ENCODE peak calls at places on chromosomes 6 and 20, in four cellular contexts. One of them, this sample, is unnamed.
A peak's percentile ranks its signal among the peaks of the same experiment; 100 is the strongest.

GRCh38 chr20:52590100-52590499 is 382.1 kb upstream of the TSHZ2 start:
- DNase-seq in mucosa of gallbladder: no peak
- DNase-seq in foreskin fibroblast: no peak
- DNase-seq in RWPE1: no peak
- DNase-seq in this sample: no peak

GRCh38 chr6:168137024-168137423 is 58.0 kb upstream of the FRMD1 start:
- DNase-seq in mucosa of gallbladder: no peak
- DNase-seq in foreskin fibroblast: no peak
- DNase-seq in RWPE1: no peak
- DNase-seq in this sample: no peak

GRCh38 chr6:106473807-106474206 is 113.3 kb downstream of the CRYBG1 start:
- DNase-seq in mucosa of gallbladder: no peak
- DNase-seq in foreskin fibroblast: peak; percentile 77
- DNase-seq in RWPE1: peak; percentile 39
- DNase-seq in this sample: peak; percentile 10

GRCh38 chr6:19855510-19855909 is 18.3 kb downstream of the ID4 start:
- DNase-seq in mucosa of gallbladder: no peak
- DNase-seq in foreskin fibroblast: no peak
- DNase-seq in RWPE1: no peak
- DNase-seq in this sample: no peak

GRCh38 chr6:7194657-7195056 is 86.9 kb downstream of the RREB1 start:
- DNase-seq in mucosa of gallbladder: no peak
- DNase-seq in foreskin fibroblast: no peak
- DNase-seq in RWPE1: no peak
- DNase-seq in this sample: no peak

GRCh38 chr20:43740642-43741041 is 13.8 kb upstream of the GTSF1L start:
- DNase-seq in mucosa of gallbladder: no peak
- DNase-seq in foreskin fibroblast: no peak
- DNase-seq in RWPE1: no peak
- DNase-seq in this sample: no peak

GRCh38 chr20:40959325-40960092 is 69.1 kb upstream of the TOP1 start:
- DNase-seq in mucosa of gallbladder: no peak
- DNase-seq in foreskin fibroblast: no peak
- DNase-seq in RWPE1: no peak
- DNase-seq in this sample: no peak

GRCh38 chr6:159109391-159109790 is 59.8 kb upstream of the FNDC1 start:
- DNase-seq in mucosa of gallbladder: no peak
- DNase-seq in foreskin fibroblast: no peak
- DNase-seq in RWPE1: no peak
- DNase-seq in this sample: no peak

GRCh38 chr20:59627298-59627697 is 23.0 kb downstream of the PHACTR3 start:
- DNase-seq in mucosa of gallbladder: no peak
- DNase-seq in foreskin fibroblast: no peak
- DNase-seq in RWPE1: no peak
- DNase-seq in this sample: no peak

GRCh38 chr20:34579191-34579661 is 20.7 kb downstream of the MAP1LC3A start:
- DNase-seq in mucosa of gallbladder: peak; percentile 69
- DNase-seq in foreskin fibroblast: peak; percentile 89
- DNase-seq in RWPE1: peak; percentile 94
- DNase-seq in this sample: peak; percentile 83

GRCh38 chr6:110421749-110422443 is 6.5 kb upstream of the DDO start:
- DNase-seq in mucosa of gallbladder: no peak
- DNase-seq in foreskin fibroblast: no peak
- DNase-seq in RWPE1: no peak
- DNase-seq in this sample: no peak

GRCh38 chr6:14865609-14866100 is 380.2 kb upstream of the JARID2 start:
- DNase-seq in mucosa of gallbladder: no peak
- DNase-seq in foreskin fibroblast: peak; percentile 31
- DNase-seq in RWPE1: no peak
- DNase-seq in this sample: no peak

GRCh38 chr20:50695144-50695872 is 4.0 kb upstream of the RIPOR3 start:
- DNase-seq in mucosa of gallbladder: no peak
- DNase-seq in foreskin fibroblast: peak; percentile 82
- DNase-seq in RWPE1: no peak
- DNase-seq in this sample: no peak

GRCh38 chr6:86456786-86457185 is 480.5 kb upstream of the HTR1E start:
- DNase-seq in mucosa of gallbladder: no peak
- DNase-seq in foreskin fibroblast: no peak
- DNase-seq in RWPE1: no peak
- DNase-seq in this sample: no peak